ENCODE peak calls at places on chromosome 2, in eight cellular contexts. X is HuH-7, Z is 8988T, W is type B pancreatic cell, F is kidney tubule cell, P is IMR-90, L is HEK293T, Q is NCI-H2081. N is an unnamed sample.

GRCh38 chr2:28263690-28264089 is 129.0 kb upstream of the FOSL2 start:
- DNase-seq in F (no peak), Q (no peak), Z (no peak), L (no peak), W (no peak), X (no peak), P (no peak), N (no peak)

GRCh38 chr2:101188683-101189405 is 37.7 kb upstream of the TBC1D8 start:
- DNase-seq in F (peak), Q (peak), Z (peak), P (peak), W (no peak), X (peak), L (peak), N (no peak)

GRCh38 chr2:78293768-78294167 is 731.7 kb upstream of the REG3G start:
- DNase-seq in L (no peak), X (no peak), P (no peak), Z (no peak), W (no peak), F (no peak), Q (no peak), N (no peak)

GRCh38 chr2:211867845-211868361 is 670.7 kb downstream of the ERBB4 start:
- DNase-seq in Q (no peak), W (no peak), Z (no peak), X (no peak), P (peak), L (no peak), F (no peak), N (peak)

GRCh38 chr2:88016948-88017779 is 817 bp upstream of the RNU2-63P start:
- DNase-seq in P (no peak), Z (peak), L (peak), Q (peak), F (peak), W (no peak), X (peak), N (no peak)

GRCh38 chr2:187302146-187302545 is 145.9 kb downstream of the CALCRL start:
- DNase-seq in Q (no peak), X (no peak), F (no peak), Z (no peak), P (peak), L (no peak), W (no peak), N (no peak)

GRCh38 chr2:20488782-20489181 is 41.9 kb downstream of the RHOB start:
- DNase-seq in L (no peak), Q (no peak), P (no peak), Z (no peak), X (no peak), F (no peak), W (no peak), N (no peak)

GRCh38 chr2:23777857-23778256 is 149.1 kb downstream of the ATAD2B start:
- DNase-seq in F (no peak), Q (no peak), P (no peak), Z (no peak), W (no peak), L (no peak), X (no peak), N (no peak)

GRCh38 chr2:96945011-96945410 is 41.4 kb downstream of the FAM178B start:
- DNase-seq in F (no peak), X (no peak), Z (no peak), W (no peak), Q (peak), L (no peak), P (no peak), N (no peak)

GRCh38 chr2:1728821-1729220 is 15.5 kb downstream of the PXDN start:
- DNase-seq in L (peak), W (peak), Z (no peak), P (peak), F (peak), X (no peak), Q (no peak), N (no peak)

GRCh38 chr2:241629762-241630435 is 7.1 kb downstream of the THAP4 start:
- DNase-seq in W (no peak), Q (no peak), Z (no peak), F (peak), P (peak), X (no peak), L (no peak), N (no peak)

GRCh38 chr2:239019193-239019581 is 171.3 kb downstream of the TWIST2 start:
- DNase-seq in W (no peak), P (no peak), Z (no peak), L (no peak), F (no peak), Q (no peak), X (no peak), N (no peak)

GRCh38 chr2:70425682-70426301 is 123.9 kb upstream of the FAM136A start:
- DNase-seq in P (no peak), X (no peak), Z (no peak), W (no peak), L (no peak), Q (no peak), F (no peak), N (no peak)

GRCh38 chr2:234251326-234252271 is 201.1 kb downstream of the SPP2 start:
- DNase-seq in L (no peak), F (peak), X (no peak), Z (no peak), W (no peak), P (peak), Q (no peak), N (peak)

GRCh38 chr2:230184727-230185578 is 34.8 kb downstream of the SP110 start:
- DNase-seq in X (no peak), W (no peak), P (peak), Z (no peak), Q (peak), L (no peak), F (peak), N (no peak)

GRCh38 chr2:105297211-105297610 is 32.3 kb downstream of the TGFBRAP1 start:
- DNase-seq in P (no peak), X (no peak), W (no peak), Z (no peak), F (no peak), L (no peak), Q (no peak), N (no peak)

GRCh38 chr2:119475857-119476244 is 44.2 kb downstream of the TMEM37 start:
- DNase-seq in Z (no peak), L (no peak), P (no peak), Q (no peak), X (no peak), W (no peak), F (no peak), N (no peak)

N was measured in Caki2.